ENCODE peak calls at places on chromosomes 16 and 17, in four cellular contexts. One of them, this sample, is unnamed.

GRCh38 chr16:57315401-57315800 is 30.9 kb upstream of the PLLP start:
- DNase-seq in epithelial cell of esophagus: no peak
- DNase-seq in heart right ventricle: no peak
- DNase-seq in A172: no peak
- DNase-seq in this sample: peak

GRCh38 chr17:67784364-67785121 is 40.8 kb upstream of the BPTF start:
- DNase-seq in heart right ventricle: no peak
- DNase-seq in epithelial cell of esophagus: no peak
- DNase-seq in A172: no peak
- DNase-seq in this sample: no peak

GRCh38 chr17:10224592-10225195 is 26.3 kb upstream of the GAS7 start:
- DNase-seq in epithelial cell of esophagus: no peak
- DNase-seq in heart right ventricle: no peak
- DNase-seq in A172: no peak
- DNase-seq in this sample: no peak

GRCh38 chr17:17781591-17782424 is 55.0 kb downstream of the SREBF1 start:
- DNase-seq in epithelial cell of esophagus: peak
- DNase-seq in heart right ventricle: peak
- DNase-seq in A172: peak
- DNase-seq in this sample: peak

GRCh38 chr17:73835605-73836004 is 191.4 kb upstream of the SDK2 start:
- DNase-seq in A172: no peak
- DNase-seq in epithelial cell of esophagus: no peak
- DNase-seq in heart right ventricle: no peak
- DNase-seq in this sample: no peak

GRCh38 chr17:73481672-73482071 is 162.6 kb downstream of the SDK2 start:
- DNase-seq in A172: no peak
- DNase-seq in epithelial cell of esophagus: no peak
- DNase-seq in heart right ventricle: no peak
- DNase-seq in this sample: no peak

GRCh38 chr17:57737450-57737849 is 7.6 kb downstream of the CCDC182 start:
- DNase-seq in epithelial cell of esophagus: no peak
- DNase-seq in heart right ventricle: no peak
- DNase-seq in A172: no peak
- DNase-seq in this sample: no peak

GRCh38 chr16:20308266-20308665 is 19.0 kb downstream of the GP2 start:
- DNase-seq in epithelial cell of esophagus: no peak
- DNase-seq in A172: no peak
- DNase-seq in heart right ventricle: no peak
- DNase-seq in this sample: no peak

GRCh38 chr17:27345141-27345904 is 51.4 kb downstream of the WSB1 start:
- DNase-seq in epithelial cell of esophagus: peak
- DNase-seq in heart right ventricle: no peak
- DNase-seq in A172: no peak
- DNase-seq in this sample: peak

GRCh38 chr16:185691-186090 is 5.4 kb downstream of the HBQ1 start:
- DNase-seq in heart right ventricle: no peak
- DNase-seq in epithelial cell of esophagus: no peak
- DNase-seq in A172: no peak
- DNase-seq in this sample: no peak

GRCh38 chr17:32305049-32305448 is 36.9 kb downstream of the C17orf75 start:
- DNase-seq in A172: no peak
- DNase-seq in heart right ventricle: no peak
- DNase-seq in epithelial cell of esophagus: no peak
- DNase-seq in this sample: no peak

GRCh38 chr17:17712268-17712924 is 31.1 kb downstream of the RAI1 start:
- DNase-seq in A172: peak
- DNase-seq in heart right ventricle: no peak
- DNase-seq in epithelial cell of esophagus: peak
- DNase-seq in this sample: no peak

GRCh38 chr16:28010671-28011070 is 52.8 kb downstream of the GSG1L start:
- DNase-seq in heart right ventricle: no peak
- DNase-seq in epithelial cell of esophagus: no peak
- DNase-seq in A172: peak
- DNase-seq in this sample: no peak

GRCh38 chr16:29710227-29711219 is 31.5 kb downstream of the QPRT start:
- DNase-seq in epithelial cell of esophagus: peak
- DNase-seq in A172: peak
- DNase-seq in heart right ventricle: no peak
- DNase-seq in this sample: no peak

GRCh38 chr16:23836404-23837291 is 865 bp downstream of the PRKCB start:
- DNase-seq in A172: no peak
- DNase-seq in heart right ventricle: peak
- DNase-seq in epithelial cell of esophagus: no peak
- DNase-seq in this sample: no peak

GRCh38 chr16:10541396-10541795 is 39.0 kb downstream of the EMP2 start:
- DNase-seq in A172: no peak
- DNase-seq in epithelial cell of esophagus: no peak
- DNase-seq in heart right ventricle: no peak
- DNase-seq in this sample: no peak

GRCh38 chr17:27532269-27533067 is 76.2 kb downstream of the KSR1 start:
- DNase-seq in heart right ventricle: no peak
- DNase-seq in A172: no peak
- DNase-seq in epithelial cell of esophagus: peak
- DNase-seq in this sample: peak

GRCh38 chr16:52090080-52090479 is 456.9 kb downstream of the TOX3 start:
- DNase-seq in A172: peak
- DNase-seq in epithelial cell of esophagus: peak
- DNase-seq in heart right ventricle: no peak
- DNase-seq in this sample: no peak

GRCh38 chr16:28538733-28539596 is at the start of gene NUPR1:
- DNase-seq in A172: peak
- DNase-seq in epithelial cell of esophagus: peak
- DNase-seq in heart right ventricle: peak
- DNase-seq in this sample: peak

GRCh38 chr17:58755269-58755576 is 431 bp upstream of the PPM1E start:
- DNase-seq in A172: no peak
- DNase-seq in epithelial cell of esophagus: no peak
- DNase-seq in heart right ventricle: no peak
- DNase-seq in this sample: no peak

GRCh38 chr17:76384987-76385891 is 830 bp downstream of the SPHK1 start:
- DNase-seq in heart right ventricle: no peak
- DNase-seq in A172: peak
- DNase-seq in epithelial cell of esophagus: peak
- DNase-seq in this sample: peak

GRCh38 chr17:2366747-2367494 is 29.6 kb downstream of the SGSM2 start:
- DNase-seq in heart right ventricle: no peak
- DNase-seq in epithelial cell of esophagus: no peak
- DNase-seq in A172: no peak
- DNase-seq in this sample: no peak

GRCh38 chr17:73731733-73732132 is 87.5 kb upstream of the SDK2 start:
- DNase-seq in epithelial cell of esophagus: no peak
- DNase-seq in A172: no peak
- DNase-seq in heart right ventricle: no peak
- DNase-seq in this sample: no peak

GRCh38 chr17:27354051-27354490 is 60.2 kb downstream of the WSB1 start:
- DNase-seq in heart right ventricle: peak
- DNase-seq in A172: no peak
- DNase-seq in epithelial cell of esophagus: no peak
- DNase-seq in this sample: peak

GRCh38 chr17:83203472-83204221 is 124.2 kb downstream of the METRNL start:
- DNase-seq in heart right ventricle: peak
- DNase-seq in A172: no peak
- DNase-seq in epithelial cell of esophagus: no peak
- DNase-seq in this sample: no peak

GRCh38 chr16:66629856-66630255 is 25.4 kb downstream of the CMTM3 start:
- DNase-seq in heart right ventricle: no peak
- DNase-seq in epithelial cell of esophagus: no peak
- DNase-seq in A172: no peak
- DNase-seq in this sample: no peak

GRCh38 chr17:72095316-72095715 is 25.5 kb upstream of the SOX9 start:
- DNase-seq in epithelial cell of esophagus: no peak
- DNase-seq in heart right ventricle: no peak
- DNase-seq in A172: no peak
- DNase-seq in this sample: no peak

GRCh38 chr17:58369214-58370031 is 17.4 kb upstream of the SUPT4H1 start:
- DNase-seq in heart right ventricle: no peak
- DNase-seq in epithelial cell of esophagus: peak
- DNase-seq in A172: no peak
- DNase-seq in this sample: no peak

GRCh38 chr16:19366384-19366783 is 51.3 kb upstream of the TMC5 start:
- DNase-seq in heart right ventricle: no peak
- DNase-seq in epithelial cell of esophagus: no peak
- DNase-seq in A172: peak
- DNase-seq in this sample: no peak

GRCh38 chr17:60573139-60573975 is 26.6 kb upstream of the PPM1D start:
- DNase-seq in epithelial cell of esophagus: no peak
- DNase-seq in A172: peak
- DNase-seq in heart right ventricle: no peak
- DNase-seq in this sample: peak

GRCh38 chr17:78013683-78014467 is 55.4 kb downstream of the TNRC6C start:
- DNase-seq in A172: peak
- DNase-seq in epithelial cell of esophagus: peak
- DNase-seq in heart right ventricle: no peak
- DNase-seq in this sample: peak

GRCh38 chr16:1496464-1496863 is 3.3 kb downstream of the TELO2 start:
- DNase-seq in A172: no peak
- DNase-seq in heart right ventricle: no peak
- DNase-seq in epithelial cell of esophagus: no peak
- DNase-seq in this sample: no peak

GRCh38 chr17:77352441-77352840 is 211.7 kb downstream of the SEC14L1 start:
- DNase-seq in epithelial cell of esophagus: no peak
- DNase-seq in heart right ventricle: no peak
- DNase-seq in A172: no peak
- DNase-seq in this sample: peak

GRCh38 chr16:50295541-50296132 is 29.3 kb downstream of the ADCY7 start:
- DNase-seq in A172: no peak
- DNase-seq in heart right ventricle: no peak
- DNase-seq in epithelial cell of esophagus: no peak
- DNase-seq in this sample: no peak